ENCODE peak calls at places on chromosomes 3 and 15, in five cellular contexts. B, A, E, Z and N are unnamed samples.

GRCh38 chr15:89469331-89470107 is 26.9 kb downstream of the RHCG start:
- DNase-seq in A (no peak), E (no peak), B (no peak), Z (no peak), N (no peak)

GRCh38 chr3:43327184-43327950 is 41.0 kb downstream of the SNRK start:
- DNase-seq in B (no peak), E (no peak), A (peak; percentile 25), Z (no peak), N (no peak)

GRCh38 chr3:4581040-4581439 is 87.9 kb downstream of the ITPR1 start:
- DNase-seq in B (no peak), A (no peak), Z (no peak), E (no peak), N (no peak)

GRCh38 chr3:41202075-41202833 is 2.9 kb downstream of the CTNNB1 start:
- DNase-seq in E (no peak), Z (no peak), B (no peak), A (no peak), N (no peak)

GRCh38 chr3:142180761-142181362 is 31.5 kb upstream of the TFDP2 start:
- DNase-seq in E (no peak), Z (peak; percentile 14), B (peak; percentile 13), A (peak; percentile 62), N (peak; percentile 41)

GRCh38 chr3:123834631-123835030 is 49.5 kb downstream of the MYLK start:
- DNase-seq in E (no peak), Z (no peak), B (no peak), A (peak; percentile 69), N (no peak)

GRCh38 chr15:25091421-25092158 is 136.8 kb downstream of the SNRPN start:
- DNase-seq in B (no peak), E (no peak), Z (no peak), A (no peak), N (no peak)

GRCh38 chr15:48481802-48482201 is 150.6 kb downstream of the DUT start:
- DNase-seq in E (no peak), B (no peak), Z (no peak), A (peak; percentile 53), N (no peak)

GRCh38 chr3:17030956-17031652 is 146.3 kb downstream of the PLCL2 start:
- DNase-seq in Z (no peak), E (no peak), A (no peak), B (no peak), N (no peak)

GRCh38 chr3:117666827-117667226 is 957.2 kb downstream of the TUSC7 start:
- DNase-seq in A (no peak), Z (no peak), B (no peak), E (no peak), N (no peak)

GRCh38 chr3:16130066-16130465 is 44.4 kb upstream of the GALNT15 start:
- DNase-seq in A (peak; percentile 75), B (no peak), E (no peak), Z (no peak), N (no peak)

GRCh38 chr15:45522179-45522930 is at the start of gene SLC30A4:
- DNase-seq in Z (peak; percentile 48), E (peak; percentile 86), A (peak; percentile 85), B (peak; percentile 54), N (peak; percentile 86)

GRCh38 chr3:107235923-107236315 is 141.3 kb upstream of the CCDC54 start:
- DNase-seq in E (peak; percentile 64), Z (peak; percentile 66), B (peak; percentile 78), A (peak; percentile 95), N (no peak)

GRCh38 chr15:88878720-88879184 is 16.6 kb downstream of the HAPLN3 start:
- DNase-seq in Z (peak; percentile 27), B (no peak), E (no peak), A (peak; percentile 58), N (peak; percentile 60)

GRCh38 chr3:185766645-185767323 is 58.1 kb downstream of the IGF2BP2 start:
- DNase-seq in E (no peak), B (no peak), A (no peak), Z (no peak), N (no peak)

GRCh38 chr3:134394380-134394779 is 20.1 kb upstream of the AMOTL2 start:
- DNase-seq in A (no peak), E (no peak), Z (no peak), B (no peak), N (no peak)

GRCh38 chr3:67947808-67948508 is 293.5 kb upstream of the SUCLG2 start:
- DNase-seq in Z (peak; percentile 1), A (peak; percentile 8), E (no peak), B (no peak), N (peak; percentile 54)

GRCh38 chr3:26193558-26193957 is 403.7 kb downstream of the OXSM start:
- DNase-seq in Z (no peak), E (no peak), B (no peak), A (no peak), N (no peak)

DNA sequence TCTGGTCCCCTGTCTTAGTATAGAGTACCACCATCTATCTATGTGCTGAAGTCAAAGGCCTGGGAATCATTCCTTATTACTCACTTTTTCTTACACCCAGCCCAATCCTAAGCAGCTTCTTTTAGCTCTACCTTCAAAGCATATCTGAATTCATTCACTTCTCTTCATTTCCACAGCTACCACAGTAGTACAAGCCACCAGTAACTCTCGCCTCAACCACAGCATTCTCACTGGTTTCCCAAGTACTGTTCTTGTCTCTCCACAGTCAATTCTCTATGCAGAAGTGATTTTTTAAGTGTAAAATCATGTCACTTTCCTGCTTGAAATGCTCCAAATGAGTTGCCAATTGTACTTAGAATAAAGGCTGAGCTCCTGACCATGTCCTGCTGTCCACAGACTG is 401.7 kb downstream of the OXSM start:
- DNase-seq in Z (no peak), A (no peak), B (no peak), E (no peak), N (no peak)
- H3K9me3 ChIP-seq in Z (no peaks in the 10 kb centered on the region), A (peaks cover 11% of the 10 kb centered on the region), B (peaks cover 6% of the 10 kb centered on the region), E (peaks cover 4% of the 10 kb centered on the region), N (peaks cover 43% of the 10 kb centered on the region)

GRCh38 chr15:73630796-73631471 is 2.3 kb downstream of the NPTN start:
- DNase-seq in Z (no peak), B (no peak), A (peak; percentile 33), E (no peak), N (no peak)

GRCh38 chr15:73631915-73632669 is 1.1 kb downstream of the NPTN start:
- DNase-seq in A (peak; percentile 78), E (peak; percentile 84), B (peak; percentile 62), Z (no peak), N (peak; percentile 35)

GRCh38 chr15:73630030-73630429 is 3.2 kb downstream of the NPTN start:
- DNase-seq in A (peak; percentile 35), B (no peak), Z (no peak), E (no peak), N (no peak)

GRCh38 chr15:73628102-73628501 is 5.1 kb downstream of the NPTN start:
- DNase-seq in E (no peak), Z (no peak), A (no peak), B (no peak), N (no peak)

DNA sequence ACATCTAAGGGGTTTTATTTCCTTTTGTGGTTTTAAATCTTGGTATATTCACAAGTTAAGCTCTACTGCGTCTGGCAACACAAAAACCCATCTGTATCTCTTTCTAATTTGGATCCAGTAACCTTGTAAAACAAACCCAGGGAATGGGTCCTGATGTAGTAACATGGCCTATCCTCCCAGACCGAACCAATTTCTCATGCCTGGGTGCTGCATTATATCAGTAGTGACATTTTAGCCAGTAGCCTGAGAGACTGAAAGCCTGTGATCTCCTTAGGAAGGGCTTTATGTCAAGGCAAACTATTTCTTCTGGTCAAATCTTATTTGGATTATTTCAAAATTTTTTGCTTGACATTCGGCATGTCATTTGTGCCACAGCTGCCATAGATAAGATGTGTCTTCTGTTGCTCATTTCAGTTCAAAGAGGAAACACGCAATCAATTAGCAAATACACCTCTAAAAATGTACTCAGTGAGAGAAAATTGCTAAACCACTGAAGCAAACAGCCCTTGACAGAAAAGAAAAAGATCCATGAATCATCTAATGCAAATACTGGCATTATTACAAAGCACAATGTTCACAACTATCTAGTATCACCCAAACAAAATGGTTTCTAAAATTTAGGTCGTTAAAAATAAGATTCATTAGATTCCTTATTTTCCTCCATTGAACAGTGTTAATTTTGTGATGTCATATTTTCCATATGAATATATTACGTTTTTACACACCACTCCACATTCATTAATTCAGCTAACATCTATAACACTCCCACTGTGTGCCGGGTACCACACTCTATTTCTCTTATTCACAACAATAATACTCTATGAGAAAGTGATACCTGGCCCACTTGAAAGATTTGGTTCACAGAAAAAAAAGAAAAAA is 4.0 kb downstream of the NPTN start:
- DNase-seq in E (no peak), B (no peak), A (peak; percentile 44), Z (no peak), N (no peak)
- H3K4me1 ChIP-seq in E (peaks cover 76% of the 10 kb centered on the region), B (peaks cover 81% of the 10 kb centered on the region), A (peaks cover 49% of the 10 kb centered on the region), Z (peaks cover 7% of the 10 kb centered on the region), N (peaks cover 64% of the 10 kb centered on the region)

GRCh38 chr3:177295116-177295515 is 97.8 kb upstream of the TBL1XR1 start:
- DNase-seq in E (no peak), B (no peak), A (no peak), Z (no peak), N (no peak)

GRCh38 chr3:177294221-177294620 is 96.9 kb upstream of the TBL1XR1 start:
- DNase-seq in B (peak; percentile 86), Z (no peak), E (peak; percentile 77), A (no peak), N (no peak)

GRCh38 chr3:177300039-177300833 is 103.0 kb upstream of the TBL1XR1 start:
- DNase-seq in A (peak; percentile 32), E (no peak), B (no peak), Z (no peak), N (peak; percentile 82)

GRCh38 chr3:177300842-177301241 is 103.6 kb upstream of the TBL1XR1 start:
- DNase-seq in B (no peak), E (no peak), Z (no peak), A (no peak), N (no peak)

DNA sequence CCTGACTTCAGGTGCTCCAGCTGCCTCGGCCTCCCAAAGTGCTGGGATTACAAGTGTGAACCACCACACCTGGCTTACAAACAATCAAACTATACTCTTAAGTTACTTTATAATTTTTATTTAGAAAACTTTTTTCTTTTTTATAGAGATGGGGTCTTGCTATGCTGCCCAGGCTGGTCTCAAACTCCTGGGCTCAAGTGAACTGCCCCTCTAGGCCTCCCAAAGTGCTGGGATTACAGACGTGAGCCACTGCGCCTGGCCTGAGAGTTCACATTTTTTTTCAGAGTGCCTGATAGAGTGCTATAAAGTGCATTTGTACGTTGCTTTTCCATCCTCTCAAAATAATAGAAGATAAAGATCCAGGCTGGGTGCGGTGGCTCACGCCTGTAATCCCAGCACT is 102.0 kb upstream of the TBL1XR1 start:
- DNase-seq in E (no peak), A (no peak), B (no peak), Z (no peak), N (no peak)
- H3K9me3 ChIP-seq in E (no peaks in the 10 kb centered on the region), A (no peaks in the 10 kb centered on the region), B (no peaks in the 10 kb centered on the region), Z (no peaks in the 10 kb centered on the region), N (no peaks in the 10 kb centered on the region)

GRCh38 chr3:38118421-38119247 is 18.3 kb downstream of the ACAA1 start:
- DNase-seq in Z (no peak), B (no peak), E (peak; percentile 39), A (no peak), N (peak; percentile 22)

GRCh38 chr3:38120690-38121450 is 16.1 kb downstream of the ACAA1 start:
- DNase-seq in Z (no peak), B (no peak), E (peak; percentile 57), A (no peak), N (peak; percentile 39)

GRCh38 chr3:38117748-38118420 is 19.0 kb downstream of the ACAA1 start:
- DNase-seq in Z (no peak), A (peak; percentile 49), E (peak; percentile 73), B (peak; percentile 38), N (peak; percentile 85)

GRCh38 chr3:38119802-38120689 is 16.9 kb downstream of the ACAA1 start:
- DNase-seq in Z (no peak), A (no peak), E (peak; percentile 50), B (no peak), N (peak; percentile 37)

DNA sequence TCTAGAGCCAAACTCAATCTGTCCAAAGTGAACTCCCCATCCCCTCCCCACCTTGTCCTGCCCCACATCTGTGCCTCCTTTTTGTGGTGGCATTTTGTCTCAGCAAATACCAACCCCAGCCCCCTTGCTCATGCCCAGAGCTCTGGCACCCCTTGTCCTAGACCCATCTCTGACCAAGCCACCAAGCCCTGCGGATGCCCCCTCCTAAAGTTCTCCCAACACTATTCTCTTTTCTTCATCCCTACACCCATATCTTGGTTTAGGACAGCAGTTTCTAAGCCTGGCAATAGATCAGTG is 17.7 kb downstream of the ACAA1 start:
- DNase-seq in E (no peak), Z (no peak), A (no peak), B (no peak), N (no peak)
- H3K4me1 ChIP-seq in E (no peaks in the 10 kb centered on the region), Z (no peaks in the 10 kb centered on the region), A (no peaks in the 10 kb centered on the region), B (no peaks in the 10 kb centered on the region), N (no peaks in the 10 kb centered on the region)